ENCODE peak calls at places on chromosome 19, in four cellular contexts. R, Y, W and E are unnamed samples.

GRCh38 chr19:1162404-1163282 is 11.4 kb downstream of the SBNO2 start:
- DNase-seq in R (no peak), Y (no peak), W (no peak), E (no peak)

GRCh38 chr19:42122691-42123607 is 9.3 kb downstream of the POU2F2 start:
- DNase-seq in R (no peak), Y (no peak), W (no peak), E (no peak)

GRCh38 chr19:31955884-31956283 is 389.5 kb upstream of the ZNF507 start:
- DNase-seq in R (no peak), Y (no peak), W (no peak), E (no peak)

GRCh38 chr19:1699998-1700732 is 47.8 kb upstream of the TCF3 start:
- DNase-seq in R (no peak), Y (no peak), W (no peak), E (no peak)

GRCh38 chr19:16462757-16463250 is 9.0 kb downstream of the EPS15L1 start:
- DNase-seq in R (peak; percentile 34), Y (peak; percentile 45), W (no peak), E (no peak)

GRCh38 chr19:35555301-35556005 is 8.0 kb downstream of the ATP4A start:
- DNase-seq in R (peak; percentile 35), Y (no peak), W (peak; percentile 75), E (peak; percentile 21)

GRCh38 chr19:3857449-3858003 is 11.3 kb downstream of the ZFR2 start:
- DNase-seq in R (no peak), Y (no peak), W (no peak), E (no peak)

GRCh38 chr19:51027126-51027806 is 850 bp upstream of the KLK11 start:
- DNase-seq in R (no peak), Y (no peak), W (no peak), E (no peak)

GRCh38 chr19:38744298-38744681 is at the start of gene CAPN12:
- DNase-seq in R (no peak), Y (no peak), W (no peak), E (no peak)

GRCh38 chr19:51703655-51704515 is 10.8 kb downstream of the SPACA6 start:
- DNase-seq in R (peak; percentile 89), Y (peak; percentile 94), W (peak; percentile 98), E (peak; percentile 92)

GRCh38 chr19:13633109-13633508 is 126.8 kb upstream of the CACNA1A start:
- DNase-seq in R (peak; percentile 79), Y (no peak), W (no peak), E (peak; percentile 20)

GRCh38 chr19:55076321-55076720 is 652 bp downstream of the EPS8L1 start:
- DNase-seq in R (no peak), Y (no peak), W (no peak), E (no peak)

GRCh38 chr19:53823380-53824120 is 564 bp downstream of the NLRP12 start:
- DNase-seq in R (no peak), Y (no peak), W (peak; percentile 40), E (no peak)
- H3K18ac ChIP-seq in R (no peak overlapping the region), Y (no peak overlapping the region), W (no peak overlapping the region), E (peak overlapping the region; percentile 81)

DNA sequence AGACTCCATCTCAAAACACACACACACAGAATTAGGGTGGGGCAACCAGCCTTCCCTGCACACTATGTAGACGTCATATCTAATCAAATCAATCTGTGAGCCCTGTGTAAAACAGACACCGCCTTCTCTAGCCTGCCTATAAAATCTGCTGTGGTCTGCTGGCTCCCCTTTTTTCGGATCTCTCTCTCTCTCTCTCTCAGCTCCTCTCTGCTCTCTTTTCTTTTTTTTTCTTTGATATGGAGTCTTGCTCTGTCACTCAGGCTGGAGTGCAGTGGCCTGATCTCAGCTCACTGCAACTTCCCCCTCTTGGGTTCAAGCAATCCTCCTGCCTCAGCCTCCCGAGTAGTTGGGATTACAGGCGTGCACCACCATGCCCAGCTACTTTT is 11.8 kb upstream of the CD70 start:
- DNase-seq in R (no peak), Y (no peak), W (no peak), E (no peak)
- H3K18ac ChIP-seq in R (no peak overlapping the region), Y (no peak overlapping the region), W (no peak overlapping the region), E (no peak overlapping the region)

GRCh38 chr19:46320559-46320958 is 23.7 kb downstream of the HIF3A start:
- DNase-seq in R (no peak), Y (no peak), W (no peak), E (no peak)

GRCh38 chr19:46328079-46328478 is 18.8 kb upstream of the PPP5C start:
- DNase-seq in R (no peak), Y (no peak), W (no peak), E (no peak)

GRCh38 chr19:46326608-46327007 is 20.3 kb upstream of the PPP5C start:
- DNase-seq in R (no peak), Y (no peak), W (no peak), E (no peak)

GRCh38 chr19:46321653-46322052 is 24.8 kb downstream of the HIF3A start:
- DNase-seq in R (no peak), Y (no peak), W (no peak), E (no peak)

DNA sequence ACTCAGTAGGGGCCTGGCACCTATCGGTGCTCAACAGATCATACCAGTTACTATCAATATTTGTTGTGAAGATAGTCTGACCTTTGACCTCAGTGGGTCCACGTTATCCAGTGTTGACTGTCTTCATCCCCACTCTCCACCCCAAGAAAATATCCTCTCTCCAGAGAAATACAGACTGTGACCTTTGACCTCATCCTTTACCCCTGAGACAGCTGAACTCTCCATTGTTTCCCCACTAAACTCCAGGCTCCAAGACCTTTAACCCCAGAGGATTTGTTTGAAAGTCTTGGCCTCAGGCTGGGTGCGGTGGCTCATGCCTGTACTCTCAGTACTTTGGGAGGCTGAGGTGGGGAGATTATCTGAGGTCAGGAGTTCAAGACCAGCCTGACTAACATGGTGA is 22.6 kb upstream of the PPP5C start:
- DNase-seq in R (no peak), Y (no peak), W (no peak), E (no peak)
- H3K18ac ChIP-seq in R (no peak overlapping the region), Y (no peak overlapping the region), W (no peak overlapping the region), E (no peak overlapping the region)

DNA sequence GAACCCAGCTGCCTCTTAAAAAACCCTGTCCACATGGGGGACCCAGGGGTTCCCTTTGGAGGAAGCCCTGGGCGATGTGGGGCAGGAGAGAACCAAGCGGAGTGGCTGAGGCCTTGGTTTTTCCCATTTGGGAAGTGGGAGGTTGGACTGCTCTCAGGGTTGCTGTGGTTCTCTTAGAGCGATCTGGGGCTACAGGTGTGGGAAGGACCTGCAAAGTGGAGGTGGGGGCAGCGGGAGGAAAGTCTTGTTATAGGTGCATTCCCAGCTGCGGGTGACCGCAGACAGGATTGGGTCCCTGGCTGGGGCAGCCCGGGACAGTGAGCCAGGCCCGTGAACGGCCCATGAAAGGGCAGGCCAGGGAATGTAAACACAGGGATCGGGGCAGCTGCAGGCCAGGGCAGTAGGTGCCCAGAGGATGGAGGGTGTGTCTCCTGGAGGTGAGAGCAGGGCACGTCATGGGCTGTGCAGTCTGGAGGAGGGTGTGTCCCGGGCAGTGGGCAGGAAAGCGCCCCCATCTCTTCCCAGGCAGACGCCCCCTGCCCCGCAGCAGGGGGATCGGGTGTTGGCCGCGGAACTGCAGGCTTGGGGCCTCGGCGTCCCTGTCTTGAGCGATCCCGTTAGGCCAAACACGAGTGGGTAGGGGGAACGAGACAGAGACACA is 767 bp downstream of the SLC25A23 start:
- DNase-seq in R (no peak), Y (no peak), W (no peak), E (no peak)
- H3K18ac ChIP-seq in R (no peak overlapping the region), Y (peak overlapping the region; percentile 5), W (peak overlapping the region; percentile 55), E (peak overlapping the region; percentile 76)